ENCODE peak calls at places on chromosomes 5 and 9, in four cellular contexts. One of them, this sample, is unnamed.

GRCh38 chr5:150945501-150945900 is 40.7 kb upstream of the ZNF300 start:
- DNase-seq in head of caudate nucleus: no peak
- DNase-seq in SW480: no peak
- DNase-seq in HS-5: peak; percentile 6
- DNase-seq in this sample: no peak

GRCh38 chr9:29439961-29440360 is 1866.7 kb upstream of the C9orf72 start:
- DNase-seq in head of caudate nucleus: no peak
- DNase-seq in SW480: no peak
- DNase-seq in HS-5: peak; percentile 35
- DNase-seq in this sample: no peak

GRCh38 chr9:111599092-111599947 is at the start of gene PTGR1:
- DNase-seq in head of caudate nucleus: peak; percentile 82
- DNase-seq in SW480: peak; percentile 73
- DNase-seq in HS-5: peak; percentile 56
- DNase-seq in this sample: peak; percentile 83

GRCh38 chr5:180652771-180653170 is 3.4 kb upstream of the FLT4 start:
- DNase-seq in head of caudate nucleus: no peak
- DNase-seq in SW480: no peak
- DNase-seq in HS-5: no peak
- DNase-seq in this sample: no peak

GRCh38 chr9:35341585-35341984 is 148.3 kb upstream of the RUSC2 start:
- DNase-seq in head of caudate nucleus: peak; percentile 87
- DNase-seq in SW480: no peak
- DNase-seq in HS-5: no peak
- DNase-seq in this sample: peak; percentile 94

GRCh38 chr5:83711982-83712601 is 8.6 kb downstream of the HAPLN1 start:
- DNase-seq in head of caudate nucleus: no peak
- DNase-seq in SW480: peak; percentile 35
- DNase-seq in HS-5: peak; percentile 34
- DNase-seq in this sample: peak; percentile 64

GRCh38 chr5:178083942-178084341 is 29.4 kb upstream of the N4BP3 start:
- DNase-seq in head of caudate nucleus: no peak
- DNase-seq in SW480: no peak
- DNase-seq in HS-5: no peak
- DNase-seq in this sample: no peak

GRCh38 chr9:4262735-4263141 is 37.1 kb downstream of the GLIS3 start:
- DNase-seq in head of caudate nucleus: no peak
- DNase-seq in SW480: peak; percentile 81
- DNase-seq in HS-5: peak; percentile 94
- DNase-seq in this sample: peak; percentile 74

GRCh38 chr5:19531374-19531952 is 456.5 kb downstream of the CDH18 start:
- DNase-seq in head of caudate nucleus: no peak
- DNase-seq in SW480: peak; percentile 95
- DNase-seq in HS-5: peak; percentile 63
- DNase-seq in this sample: no peak

GRCh38 chr9:122372856-122373845 is 2.3 kb downstream of the PTGS1 start:
- DNase-seq in head of caudate nucleus: no peak
- DNase-seq in SW480: no peak
- DNase-seq in HS-5: no peak
- DNase-seq in this sample: no peak

GRCh38 chr5:135377751-135378680 is 21.0 kb downstream of the MACROH2A1 start:
- DNase-seq in head of caudate nucleus: no peak
- DNase-seq in SW480: no peak
- DNase-seq in HS-5: no peak
- DNase-seq in this sample: no peak